ENCODE peak calls at places on chromosomes 2 and 18, in four cellular contexts. X is breast epithelium, P is spleen, U is GM23338. F is an unnamed sample. For H3K4me1, the result is how much of the 10 kb centered on the place peaks cover.

GRCh38 chr2:100886054-100886453 is 66.1 kb downstream of the NPAS2 start:
- DNase-seq in X (no peak), P (no peak), U (peak), F (no peak)

GRCh38 chr2:170284205-170284604 is 106.3 kb downstream of the MYO3B start:
- DNase-seq in P (no peak), X (no peak), U (no peak), F (no peak)

GRCh38 chr2:168454737-168455691 is 1.1 kb upstream of the CERS6 start:
- DNase-seq in U (no peak), P (no peak), X (no peak), F (no peak)

GRCh38 chr18:13493071-13493470 is 233.3 kb downstream of the FAM210A start:
- DNase-seq in X (no peak), U (no peak), P (no peak), F (no peak)

GRCh38 chr18:11320981-11321380 is 171.6 kb upstream of the PIEZO2 start:
- DNase-seq in U (no peak), X (no peak), P (no peak), F (no peak)

GRCh38 chr2:212956665-212957064 is 194.7 kb downstream of the IKZF2 start:
- DNase-seq in U (no peak), X (peak), P (no peak), F (no peak)

GRCh38 chr2:240624950-240625621 is at the start of gene GPR35:
- DNase-seq in P (peak), U (no peak), X (no peak), F (no peak)

GRCh38 chr2:38635139-38635538 is 30.8 kb upstream of the GALM start:
- DNase-seq in X (no peak), U (no peak), P (no peak), F (no peak)

GRCh38 chr18:79736230-79736629 is 56.6 kb downstream of the CTDP1 start:
- DNase-seq in U (no peak), P (peak), X (no peak), F (no peak)

GRCh38 chr2:152036611-152037469 is 62.0 kb downstream of the CACNB4 start:
- DNase-seq in P (no peak), U (peak), X (peak), F (no peak)

GRCh38 chr2:86821306-86821705 is 30.6 kb upstream of the CD8A start:
- DNase-seq in U (peak), X (no peak), P (no peak), F (no peak)

GRCh38 chr18:56748698-56749268 is 97.6 kb downstream of the WDR7 start:
- DNase-seq in U (peak), X (no peak), P (no peak), F (no peak)

GRCh38 chr2:62305421-62306176 is 109.7 kb downstream of the B3GNT2 start:
- DNase-seq in U (no peak), X (no peak), P (no peak), F (no peak)

GRCh38 chr2:170498559-170498958 is 216.6 kb upstream of the SP5 start:
- DNase-seq in P (no peak), U (no peak), X (no peak), F (no peak)

GRCh38 chr2:28343184-28343942 is 49.3 kb upstream of the FOSL2 start:
- DNase-seq in U (no peak), X (no peak), P (no peak), F (no peak)

GRCh38 chr2:157572725-157573124 is 55.9 kb downstream of the ACVR1C start:
- DNase-seq in P (no peak), X (no peak), U (peak), F (no peak)

GRCh38 chr18:7082666-7083065 is 34.9 kb downstream of the LAMA1 start:
- DNase-seq in U (no peak), P (no peak), X (no peak), F (no peak)

GRCh38 chr2:241983571-241984270 is 114.2 kb downstream of the RTP5 start:
- DNase-seq in P (peak), U (no peak), X (no peak), F (no peak)

GRCh38 chr2:164456599-164456998 is 164.7 kb downstream of the GRB14 start:
- DNase-seq in P (no peak), X (no peak), U (no peak), F (no peak)

GRCh38 chr2:32743480-32744236 is 115.8 kb downstream of the TTC27 start:
- DNase-seq in U (no peak), P (no peak), X (no peak), F (no peak)

GRCh38 chr18:79583984-79584401 is 95.6 kb upstream of the CTDP1 start:
- DNase-seq in P (peak), X (no peak), U (no peak), F (no peak)

GRCh38 chr2:86673011-86673410 is 47.1 kb upstream of the RMND5A start:
- DNase-seq in P (no peak), U (no peak), X (no peak), F (no peak)

GRCh38 chr2:28583899-28584553 is 88.2 kb downstream of the PLB1 start:
- DNase-seq in P (no peak), X (no peak), U (no peak), F (no peak)

GRCh38 chr18:73118121-73118816 is 250.5 kb upstream of the NETO1 start:
- DNase-seq in X (no peak), U (no peak), P (no peak), F (no peak)

GRCh38 chr18:75544496-75544895 is 117.0 kb upstream of the SMIM21 start:
- DNase-seq in P (no peak), X (no peak), U (no peak), F (no peak)

GRCh38 chr2:203817147-203817546 is 50.4 kb upstream of the CTLA4 start:
- DNase-seq in U (no peak), X (no peak), P (no peak), F (no peak)

GRCh38 chr2:212842544-212843185 is 304.1 kb upstream of the ERBB4 start:
- DNase-seq in U (no peak), X (no peak), P (no peak), F (no peak)

GRCh38 chr2:118987886-118988285 is 45.9 kb downstream of the MARCO start:
- DNase-seq in P (no peak), X (no peak), U (no peak), F (no peak)

GRCh38 chr18:77102246-77103040 is 30.1 kb downstream of the MBP start:
- DNase-seq in P (no peak), U (no peak), X (no peak), F (no peak)

GRCh38 chr2:109339519-109339991 is 210.6 kb downstream of the SH3RF3 start:
- DNase-seq in X (no peak), P (no peak), U (no peak), F (no peak)

GRCh38 chr2:226813148-226813701 is 13.6 kb upstream of the IRS1 start:
- DNase-seq in P (no peak), X (no peak), U (peak), F (no peak)

GRCh38 chr2:88059979-88060906 is 4.7 kb upstream of the KRCC1 start:
- DNase-seq in U (peak), P (no peak), X (no peak), F (no peak)

DNA sequence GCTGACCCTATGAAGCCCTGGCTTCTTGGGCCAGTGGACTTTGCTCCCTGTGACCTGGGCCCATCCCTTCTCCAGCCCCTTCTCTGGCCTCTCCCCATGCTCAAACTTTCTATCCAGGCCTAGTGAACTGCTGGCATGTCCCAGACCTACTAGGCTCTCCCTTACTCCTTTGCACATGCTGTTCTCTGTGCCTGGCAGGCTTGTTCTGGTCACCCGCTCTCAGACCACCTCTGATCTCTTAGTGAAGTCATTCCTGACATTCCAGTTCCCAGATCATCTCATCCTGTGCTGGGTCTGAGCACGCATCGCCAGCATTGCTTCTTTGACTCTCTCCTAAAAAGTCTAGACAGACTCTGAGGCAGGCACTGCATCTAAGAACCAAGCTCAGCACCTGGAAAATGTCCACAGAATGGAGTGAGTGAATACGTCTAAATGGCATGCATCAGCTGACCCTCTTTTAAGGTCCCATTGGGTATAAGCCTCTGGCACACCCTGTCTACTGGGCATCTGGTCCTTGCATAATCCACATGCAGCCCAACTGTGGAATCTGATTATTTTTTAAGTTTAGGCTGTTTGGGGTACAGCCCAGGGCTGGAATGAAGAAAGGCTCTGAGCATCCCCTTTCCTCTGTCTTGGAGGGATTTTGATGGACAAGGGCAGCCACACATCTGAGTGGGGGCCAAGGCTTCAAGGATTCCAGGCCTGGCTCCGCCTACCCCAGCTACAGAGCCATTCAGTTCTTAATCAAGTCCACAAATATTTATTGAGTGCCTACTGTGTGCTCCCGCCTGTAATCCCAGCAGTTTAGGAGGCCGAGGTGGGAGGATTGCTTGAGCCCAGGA is 130.6 kb upstream of the HAAO start:
- DNase-seq in U (no peak), P (no peak), X (peak), F (no peak)
- H3K4me1 ChIP-seq in U (under half), P (under half), X (under half), F (half or more)

DNA sequence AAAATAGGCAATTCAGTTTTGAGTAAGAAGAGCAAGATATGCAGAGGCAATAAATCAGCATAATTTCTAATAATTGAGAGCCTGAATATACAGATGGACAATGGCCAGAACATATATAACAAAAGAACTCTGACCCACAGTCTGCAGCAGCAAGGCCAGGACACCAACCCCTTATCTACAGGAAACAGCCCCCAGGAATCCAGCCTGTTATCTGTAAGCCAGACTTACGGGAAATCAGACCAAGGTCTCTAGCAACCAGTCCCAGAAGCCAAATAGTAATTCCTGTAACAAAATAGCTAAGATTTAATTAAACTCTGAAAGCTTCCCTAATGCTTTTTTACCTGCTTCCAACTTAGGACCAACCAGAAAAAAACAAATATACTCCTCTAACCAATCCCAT is 434.5 kb upstream of the GYPC start:
- DNase-seq in P (no peak), X (no peak), U (no peak), F (no peak)
- TF ChIP-seq POLR2AphosphoS5 in P (peak), X (no peak), U (no peak), F (no peak)

GRCh38 chr18:49948975-49949374 is 135.6 kb upstream of the ACAA2 start:
- DNase-seq in P (no peak), U (no peak), X (no peak), F (no peak)

GRCh38 chr18:49949991-49950395 is 136.7 kb upstream of the ACAA2 start:
- DNase-seq in P (no peak), X (no peak), U (no peak), F (no peak)

DNA sequence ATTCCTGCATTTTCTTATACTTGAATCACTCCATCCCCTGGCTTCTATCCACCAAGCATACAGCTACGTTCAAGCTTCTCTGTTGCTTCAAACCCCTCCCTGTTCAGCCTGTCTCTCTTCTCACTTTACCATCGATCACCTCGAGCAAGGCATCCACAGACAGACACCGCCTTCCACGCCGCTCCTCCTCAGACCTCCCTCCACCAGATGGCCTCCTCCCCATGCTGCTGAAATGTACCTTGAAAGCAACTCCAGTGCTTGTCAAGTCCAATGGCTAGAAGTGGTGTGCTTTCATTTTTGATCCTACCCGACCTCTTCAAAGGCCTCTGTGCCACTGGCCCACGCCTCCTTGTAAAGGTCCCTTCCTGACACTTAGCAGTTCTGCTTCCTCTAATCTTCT is 131.3 kb upstream of the ACAA2 start:
- DNase-seq in P (no peak), X (no peak), U (peak), F (no peak)
- H3K27ac ChIP-seq in P (no peak), X (no peak), U (no peak), F (no peak)

DNA sequence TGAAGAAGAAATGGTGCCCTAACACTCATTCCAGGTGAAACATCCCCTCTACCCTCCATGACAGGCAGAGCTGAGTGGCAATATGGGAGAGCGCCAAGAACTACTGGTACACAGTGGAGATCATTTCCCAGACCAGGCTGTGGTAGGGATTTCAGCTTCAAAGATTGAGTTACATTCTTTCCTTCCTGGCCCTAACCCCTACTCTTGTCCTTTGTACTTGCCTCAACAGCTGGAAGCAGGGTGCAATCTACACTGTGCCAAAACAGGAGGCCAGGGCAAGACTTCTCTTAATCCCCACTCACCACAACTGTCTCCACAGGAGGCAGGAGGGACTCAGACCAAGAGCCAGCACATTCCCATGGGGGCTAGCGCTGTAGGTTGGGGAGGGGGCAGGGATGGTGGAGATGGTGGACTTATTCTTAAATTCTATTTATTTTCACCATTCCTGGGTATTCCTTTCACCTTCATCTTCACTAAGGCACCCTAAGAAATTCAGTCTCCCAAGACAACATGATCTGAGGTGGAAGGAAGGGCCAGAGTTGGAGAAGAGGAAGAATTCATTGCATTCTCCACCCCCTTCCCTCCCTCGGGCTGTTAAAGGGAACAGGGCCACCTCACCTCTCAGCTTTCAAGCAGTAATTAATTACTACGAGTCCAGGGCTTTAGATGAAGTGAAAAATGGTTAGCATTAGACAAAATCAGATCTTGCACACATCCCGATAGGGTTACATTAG is 65.9 kb downstream of the AAK1 start:
- DNase-seq in U (no peak), X (no peak), P (no peak), F (no peak)
- H3K4me1 ChIP-seq in U (under half), X (under half), P (under half), F (under half)

GRCh38 chr2:46303822-46304221 is 6.6 kb downstream of the EPAS1 start:
- DNase-seq in P (no peak), U (no peak), X (no peak), F (no peak)
- TF ChIP-seq POLR2AphosphoS5 in P (no peak), U (no peak), X (no peak), F (no peak)

GRCh38 chr2:183024701-183025100 is 13.6 kb downstream of the NCKAP1 start:
- DNase-seq in U (no peak), X (no peak), P (no peak), F (no peak)
- H3K27ac ChIP-seq in U (no peak), X (no peak), P (no peak), F (no peak)

F was measured in vagina.